ENCODE peak calls at places on chromosomes 6 and 20, in five cellular contexts. U, C, Z, R and E are unnamed samples.

GRCh38 chr6:7235712-7236311 is 77.2 kb downstream of the SSR1 start:
- DNase-seq in R (no peak), U (no peak), Z (no peak), C (no peak), E (no peak)

GRCh38 chr6:11912420-11912819 is 99.7 kb upstream of the HIVEP1 start:
- DNase-seq in C (no peak), R (no peak), U (no peak), Z (no peak), E (no peak)

GRCh38 chr20:47985092-47985850 is 200.0 kb upstream of the SULF2 start:
- DNase-seq in R (no peak), C (no peak), Z (no peak), U (peak), E (peak)

GRCh38 chr20:11891827-11892521 is 25.7 kb upstream of the BTBD3 start:
- DNase-seq in C (peak), Z (no peak), U (peak), R (no peak), E (no peak)

GRCh38 chr20:48422242-48422960 is 405.4 kb downstream of the PREX1 start:
- DNase-seq in R (no peak), Z (no peak), U (no peak), C (no peak), E (no peak)

GRCh38 chr6:11212625-11213024 is 19.8 kb downstream of the NEDD9 start:
- DNase-seq in U (no peak), R (no peak), C (peak), Z (no peak), E (no peak)

GRCh38 chr6:328924-329323 is 36.6 kb downstream of the DUSP22 start:
- DNase-seq in Z (no peak), R (no peak), U (no peak), C (peak), E (peak)

GRCh38 chr6:153618371-153619328 is 420.4 kb upstream of the OPRM1 start:
- DNase-seq in Z (no peak), R (no peak), U (no peak), C (no peak), E (no peak)

GRCh38 chr20:7327815-7328214 is 560.3 kb downstream of the BMP2 start:
- DNase-seq in Z (no peak), U (no peak), C (no peak), R (no peak), E (no peak)

GRCh38 chr20:3563548-3564177 is 92.8 kb downstream of the ATRN start:
- DNase-seq in U (peak), Z (no peak), C (no peak), R (no peak), E (peak)

GRCh38 chr6:158713469-158713868 is 63.6 kb downstream of the SYTL3 start:
- DNase-seq in Z (no peak), C (peak), R (no peak), U (no peak), E (no peak)

GRCh38 chr20:36845288-36845969 is 30.5 kb upstream of the TLDC2 start:
- DNase-seq in Z (no peak), U (no peak), R (no peak), C (no peak), E (peak)

GRCh38 chr6:82878812-82879211 is 186.8 kb downstream of the UBE3D start:
- DNase-seq in C (no peak), R (no peak), Z (no peak), U (peak), E (no peak)

GRCh38 chr6:108113557-108114519 is 39.3 kb upstream of the OSTM1 start:
- DNase-seq in Z (no peak), C (no peak), U (peak), R (no peak), E (peak)

GRCh38 chr6:128808856-128809255 is 74.1 kb upstream of the LAMA2 start:
- DNase-seq in C (no peak), U (no peak), R (no peak), Z (no peak), E (no peak)

GRCh38 chr20:41359541-41360011 is 7.0 kb downstream of the EMILIN3 start:
- DNase-seq in C (no peak), U (no peak), Z (no peak), R (no peak), E (no peak)

GRCh38 chr6:52642381-52642780 is 28.5 kb upstream of the TMEM14A start:
- DNase-seq in Z (no peak), R (no peak), U (no peak), C (no peak), E (no peak)

GRCh38 chr6:126716826-126717514 is 377.1 kb downstream of the CENPW start:
- DNase-seq in C (no peak), R (no peak), U (peak), Z (no peak), E (no peak)

GRCh38 chr20:10172998-10173655 is 45.5 kb upstream of the SNAP25 start:
- DNase-seq in Z (no peak), U (no peak), R (no peak), C (no peak), E (no peak)

GRCh38 chr6:166008441-166009369 is 158.9 kb downstream of the TBXT start:
- DNase-seq in R (no peak), U (no peak), C (peak), Z (no peak), E (no peak)

GRCh38 chr6:81643156-81643555 is 109.3 kb downstream of the TENT5A start:
- DNase-seq in R (no peak), C (no peak), U (no peak), Z (no peak), E (no peak)

GRCh38 chr6:166168616-166169548 is 1.2 kb upstream of the TBXT start:
- DNase-seq in Z (no peak), C (no peak), U (no peak), R (no peak), E (no peak)

GRCh38 chr20:430091-430999 is 22.2 kb downstream of the RBCK1 start:
- DNase-seq in Z (no peak), C (no peak), U (no peak), R (no peak), E (no peak)

GRCh38 chr6:113908801-113909200 is 51.7 kb downstream of the MARCKS start:
- DNase-seq in U (no peak), R (no peak), Z (no peak), C (no peak), E (no peak)